ENCODE peak calls at places on chromosomes 7 and 10, in eight cellular contexts. N is ascending aorta, R is prostate gland, C is psoas muscle, A is HCT116, Z is neuronal stem cell, F is HepG2, Q is AG04450. S is an unnamed sample.

GRCh38 chr7:3082831-3083230 is 39.2 kb upstream of the CARD11 start:
- DNase-seq in N (no peak), Z (no peak), R (no peak), C (no peak), A (no peak), Q (no peak), F (no peak), S (no peak)

GRCh38 chr10:1309237-1309968 is 253.2 kb downstream of the WDR37 start:
- DNase-seq in A (no peak), R (no peak), Q (no peak), F (no peak), C (no peak), N (no peak), Z (no peak), S (no peak)

GRCh38 chr7:77651544-77652162 is 44.6 kb upstream of the RSBN1L start:
- DNase-seq in F (peak; percentile 36), N (no peak), A (peak; percentile 13), Z (no peak), C (no peak), Q (no peak), R (no peak), S (no peak)

GRCh38 chr7:13240349-13240748 is 552.9 kb downstream of the ARL4A start:
- DNase-seq in F (no peak), Z (no peak), Q (peak; percentile 0), C (no peak), R (no peak), A (peak; percentile 24), N (no peak), S (no peak)

GRCh38 chr7:142956951-142957623 is 5.1 kb downstream of the KEL start:
- DNase-seq in R (no peak), F (no peak), Z (no peak), N (no peak), Q (no peak), C (no peak), A (peak; percentile 10), S (no peak)

GRCh38 chr7:22173884-22174573 is 182.9 kb downstream of the RAPGEF5 start:
- DNase-seq in N (no peak), F (no peak), R (no peak), Q (no peak), A (no peak), Z (no peak), C (no peak), S (no peak)

GRCh38 chr7:23246540-23246939 is at the start of gene GPNMB:
- DNase-seq in Z (no peak), R (no peak), N (peak; percentile 21), C (peak; percentile 33), Q (peak; percentile 15), A (no peak), F (no peak), S (peak; percentile 45)

GRCh38 chr7:74725840-74726239 is 48.0 kb upstream of the NCF1 start:
- DNase-seq in F (no peak), A (no peak), Z (no peak), Q (no peak), C (no peak), R (no peak), N (no peak), S (no peak)

GRCh38 chr10:83750604-83751003 is 388.7 kb upstream of the GHITM start:
- DNase-seq in C (no peak), F (no peak), Q (no peak), N (no peak), Z (no peak), R (no peak), A (no peak), S (no peak)
- H3K9me3 ChIP-seq in C (peaks cover 11% of the 10 kb centered on the region), F (peaks cover 95% of the 10 kb centered on the region), Q (peaks cover 38% of the 10 kb centered on the region), N (peaks cover 5% of the 10 kb centered on the region), Z (peaks cover 16% of the 10 kb centered on the region), R (no peaks in the 10 kb centered on the region), A (peaks cover 13% of the 10 kb centered on the region), S (no peaks in the 10 kb centered on the region)

GRCh38 chr10:130040817-130041330 is 69.8 kb downstream of the C10orf143 start:
- DNase-seq in Q (no peak), A (no peak), C (no peak), N (no peak), F (no peak), R (no peak), Z (no peak), S (no peak)
- H3K27ac ChIP-seq in Q (no peak overlapping the region), A (no peak overlapping the region), C (no peak overlapping the region), N (no peak overlapping the region), F (no peak overlapping the region), R (no peak overlapping the region), Z (no peak overlapping the region), S (no peak overlapping the region)

GRCh38 chr7:153430931-153431330 is 621.3 kb upstream of the DPP6 start:
- DNase-seq in C (no peak), R (no peak), N (no peak), A (no peak), Z (no peak), F (no peak), Q (no peak), S (no peak)
- H3K9me3 ChIP-seq in C (no peaks in the 10 kb centered on the region), R (no peaks in the 10 kb centered on the region), N (no peaks in the 10 kb centered on the region), A (peaks cover 11% of the 10 kb centered on the region), Z (peaks cover 2% of the 10 kb centered on the region), F (peaks cover 12% of the 10 kb centered on the region), Q (peaks cover 28% of the 10 kb centered on the region), S (no peaks in the 10 kb centered on the region)

DNA sequence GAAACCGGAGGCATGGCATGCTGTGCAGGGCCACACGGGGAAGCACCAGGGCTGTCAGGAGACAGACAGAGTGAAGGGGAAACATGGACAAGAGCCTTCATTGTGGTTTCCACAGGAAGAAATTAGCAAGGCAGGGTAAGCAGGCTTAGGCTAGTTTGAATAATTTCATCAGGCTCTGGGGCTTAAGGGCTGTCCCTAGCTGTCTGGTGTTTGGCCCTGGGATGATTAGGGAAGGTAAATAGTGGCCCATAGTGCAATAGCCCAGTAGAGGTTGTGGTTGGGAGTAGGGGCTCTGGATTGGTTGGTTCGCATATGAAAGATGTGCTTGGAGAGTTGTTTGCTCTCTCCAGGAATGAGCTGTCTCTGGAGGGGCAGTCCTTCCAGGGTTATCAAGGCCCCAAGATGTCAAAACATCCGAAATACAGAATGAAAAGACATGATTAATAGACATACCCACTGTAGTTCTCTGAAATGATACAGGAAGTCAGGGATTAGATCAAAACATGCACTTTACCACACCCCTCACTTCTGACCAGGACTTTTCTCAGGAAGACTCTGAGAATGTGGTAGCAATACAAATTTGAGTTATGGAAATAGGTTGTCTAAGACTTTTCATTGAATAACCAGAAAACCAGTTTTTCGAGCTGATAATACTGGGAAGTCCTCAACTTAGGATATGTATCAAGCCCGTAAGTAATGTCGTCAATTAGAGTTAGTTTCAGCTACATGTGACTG is 224.9 kb upstream of the NFE2L3 start:
- DNase-seq in A (no peak), R (no peak), N (no peak), Z (no peak), C (no peak), Q (no peak), F (no peak), S (no peak)
- H3K27ac ChIP-seq in A (no peak overlapping the region), R (no peak overlapping the region), N (no peak overlapping the region), Z (no peak overlapping the region), C (no peak overlapping the region), Q (no peak overlapping the region), F (no peak overlapping the region), S (no peak overlapping the region)

GRCh38 chr7:138512885-138513284 is 52.8 kb downstream of the TRIM24 start:
- DNase-seq in F (no peak), R (no peak), C (no peak), Z (no peak), A (no peak), Q (no peak), N (no peak), S (no peak)

GRCh38 chr7:138513344-138513871 is 53.3 kb downstream of the TRIM24 start:
- DNase-seq in Z (no peak), C (no peak), N (no peak), Q (no peak), F (no peak), A (no peak), R (no peak), S (no peak)

GRCh38 chr7:138512092-138512858 is 52.2 kb downstream of the TRIM24 start:
- DNase-seq in F (no peak), R (no peak), C (no peak), Z (no peak), A (no peak), N (no peak), Q (no peak), S (no peak)

GRCh38 chr7:138515001-138515528 is 55.0 kb downstream of the TRIM24 start:
- DNase-seq in R (no peak), F (no peak), Q (no peak), C (no peak), N (no peak), Z (no peak), A (no peak), S (no peak)

DNA sequence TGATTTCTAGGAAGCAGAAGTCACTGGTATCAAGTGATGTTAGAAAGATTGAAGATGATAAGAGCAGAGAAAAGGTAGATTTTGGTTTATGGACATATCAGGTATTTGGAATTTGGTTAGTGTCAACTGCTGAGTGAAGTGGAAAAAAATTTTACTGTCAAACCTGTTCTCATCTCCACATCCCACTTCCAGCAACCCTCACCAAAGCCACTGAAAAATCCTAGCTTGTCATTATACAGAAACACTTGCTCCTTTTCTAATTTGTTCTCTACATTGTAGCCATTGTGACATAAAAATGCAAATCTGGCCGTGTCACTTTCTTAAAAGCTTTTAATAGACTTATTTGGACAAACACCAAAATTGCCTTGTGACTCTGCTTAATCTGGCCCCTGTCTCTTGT is 54.0 kb downstream of the TRIM24 start:
- DNase-seq in A (no peak), R (no peak), Q (no peak), F (no peak), N (no peak), C (no peak), Z (no peak), S (no peak)
- H3K9me3 ChIP-seq in A (no peaks in the 10 kb centered on the region), R (no peaks in the 10 kb centered on the region), Q (no peaks in the 10 kb centered on the region), F (no peaks in the 10 kb centered on the region), N (no peaks in the 10 kb centered on the region), C (no peaks in the 10 kb centered on the region), Z (peaks cover 20% of the 10 kb centered on the region), S (no peaks in the 10 kb centered on the region)

DNA sequence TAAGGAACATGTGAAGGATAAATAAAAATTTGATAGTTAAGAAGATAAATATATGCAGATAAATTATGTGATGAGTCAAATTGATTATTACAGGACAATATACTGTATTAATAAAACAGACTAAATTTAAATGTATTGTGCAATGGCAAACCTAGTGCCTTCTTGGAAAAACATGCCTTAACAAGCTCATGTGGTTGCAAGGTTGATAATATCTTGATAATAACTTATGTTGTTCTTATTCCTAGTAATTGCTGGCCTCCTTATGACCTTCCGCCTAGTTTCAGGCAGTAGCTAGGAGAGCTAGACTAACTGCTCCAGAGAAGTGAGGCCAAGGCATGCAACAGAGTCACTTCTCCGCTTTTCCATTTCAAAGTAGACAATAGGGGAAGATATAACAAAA is 7.6 kb upstream of the RAB11FIP2 start:
- DNase-seq in C (no peak), N (no peak), A (no peak), F (no peak), R (no peak), Q (no peak), Z (no peak), S (no peak)
- H3K27ac ChIP-seq in C (no peak overlapping the region), N (no peak overlapping the region), A (no peak overlapping the region), F (no peak overlapping the region), R (no peak overlapping the region), Q (no peak overlapping the region), Z (no peak overlapping the region), S (no peak overlapping the region)

GRCh38 chr10:132517951-132518521 is 19.6 kb upstream of the INPP5A start:
- DNase-seq in F (peak; percentile 60), Q (no peak), A (no peak), R (no peak), Z (no peak), N (no peak), C (no peak), S (no peak)
- H3K9me3 ChIP-seq in F (no peaks in the 10 kb centered on the region), Q (peaks cover 4% of the 10 kb centered on the region), A (no peaks in the 10 kb centered on the region), R (no peaks in the 10 kb centered on the region), Z (peaks cover 3% of the 10 kb centered on the region), N (no peaks in the 10 kb centered on the region), C (no peaks in the 10 kb centered on the region), S (no peaks in the 10 kb centered on the region)